ENCODE peak calls at places on chromosomes 1 and 21, in nine cellular contexts. P is H4; Z is stromal cell of bone marrow; Q is stimulated activated CD4-positive, alpha-beta T cell treated with anti-CD3 and anti-CD28 coated beads, Interleukin-1b, Interleukin-23, amount 100 ng/mL, for 4 hours; M is NCI-H2029; K is fibroblast of lung; H is EH; U is epithelial cell of prostate; V is H54. T is an unnamed sample.

GRCh38 chr21:42350899-42351543 is at the start of gene TFF2:
- DNase-seq in P (no peak), Z (no peak), Q (no peak), M (no peak), K (no peak), H (no peak), U (no peak), V (no peak), T (no peak)

GRCh38 chr1:100306735-100307313 is 40.8 kb downstream of the RTCA start:
- DNase-seq in P (no peak), Z (no peak), Q (no peak), M (no peak), K (no peak), H (no peak), U (no peak), V (no peak), T (no peak)

GRCh38 chr1:12052008-12052573 is 11.0 kb upstream of the TNFRSF8 start:
- DNase-seq in P (peak; percentile 75), Z (peak; percentile 83), Q (no peak), M (no peak), K (peak; percentile 85), H (peak; percentile 88), U (peak; percentile 34), V (peak; percentile 74), T (no peak)

GRCh38 chr1:101605878-101606277 is 369.1 kb downstream of the S1PR1 start:
- DNase-seq in P (no peak), Z (no peak), Q (no peak), M (no peak), K (no peak), H (no peak), U (no peak), V (no peak), T (no peak)

GRCh38 chr1:30768830-30769718 is 11.5 kb upstream of the LAPTM5 start:
- DNase-seq in P (no peak), Z (no peak), Q (no peak), M (no peak), K (no peak), H (peak; percentile 58), U (no peak), V (no peak), T (no peak)

GRCh38 chr1:230463326-230463725 is 37.2 kb upstream of the PGBD5 start:
- DNase-seq in P (no peak), Z (no peak), Q (no peak), M (no peak), K (no peak), H (no peak), U (peak; percentile 76), V (no peak), T (no peak)

GRCh38 chr1:164914208-164914607 is 355.2 kb downstream of the PBX1 start:
- DNase-seq in P (peak; percentile 42), Z (peak; percentile 1), Q (no peak), M (no peak), K (peak; percentile 79), H (peak; percentile 35), U (no peak), V (no peak), T (no peak)

GRCh38 chr1:91729621-91730348 is 156.2 kb downstream of the TGFBR3 start:
- DNase-seq in P (no peak), Z (no peak), Q (no peak), M (no peak), K (no peak), H (no peak), U (no peak), V (no peak), T (no peak)

GRCh38 chr1:61504840-61505239 is 220.1 kb downstream of the TM2D1 start:
- DNase-seq in P (peak; percentile 28), Z (no peak), Q (no peak), M (no peak), K (peak; percentile 28), H (peak; percentile 69), U (peak; percentile 64), V (no peak), T (no peak)

GRCh38 chr1:37255111-37255795 is 219.1 kb upstream of the ZC3H12A start:
- DNase-seq in P (no peak), Z (no peak), Q (no peak), M (no peak), K (no peak), H (no peak), U (no peak), V (no peak), T (no peak)

GRCh38 chr1:3073520-3074296 is 4.7 kb downstream of the PRDM16 start:
- DNase-seq in P (no peak), Z (no peak), Q (no peak), M (no peak), K (no peak), H (no peak), U (no peak), V (no peak), T (no peak)

GRCh38 chr1:244817415-244817894 is 18.0 kb upstream of the COX20 start:
- DNase-seq in P (no peak), Z (no peak), Q (no peak), M (no peak), K (no peak), H (no peak), U (no peak), V (no peak), T (no peak)

GRCh38 chr1:46026531-46026930 is 105.9 kb downstream of the PIK3R3 start:
- DNase-seq in P (no peak), Z (no peak), Q (no peak), M (no peak), K (peak; percentile 15), H (no peak), U (no peak), V (no peak), T (no peak)

GRCh38 chr1:168141986-168142385 is 5.3 kb upstream of the GPR161 start:
- DNase-seq in P (no peak), Z (no peak), Q (no peak), M (no peak), K (no peak), H (no peak), U (no peak), V (no peak), T (no peak)

GRCh38 chr1:37865348-37866119 is 6.1 kb upstream of the MTF1 start:
- DNase-seq in P (no peak), Z (peak; percentile 39), Q (no peak), M (no peak), K (peak; percentile 57), H (peak; percentile 33), U (peak; percentile 85), V (peak; percentile 70), T (no peak)

GRCh38 chr1:186790101-186790500 is 38.6 kb upstream of the PLA2G4A start:
- DNase-seq in P (no peak), Z (no peak), Q (no peak), M (no peak), K (no peak), H (no peak), U (no peak), V (no peak), T (no peak)

GRCh38 chr1:231957361-231957760 is 330.8 kb downstream of the DISC1 start:
- DNase-seq in P (no peak), Z (no peak), Q (no peak), M (no peak), K (no peak), H (peak; percentile 28), U (no peak), V (no peak), T (no peak)

GRCh38 chr1:3898994-3899775 is 887 bp downstream of the C1orf174 start:
- DNase-seq in P (no peak), Z (no peak), Q (no peak), M (no peak), K (no peak), H (no peak), U (no peak), V (peak; percentile 29), T (no peak)

GRCh38 chr1:211965108-211965805 is 70.1 kb downstream of the INTS7 start:
- DNase-seq in P (no peak), Z (no peak), Q (no peak), M (no peak), K (no peak), H (no peak), U (no peak), V (no peak), T (no peak)

GRCh38 chr1:6874298-6874697 is 89.0 kb downstream of the CAMTA1 start:
- DNase-seq in P (no peak), Z (no peak), Q (no peak), M (no peak), K (no peak), H (no peak), U (no peak), V (no peak), T (no peak)

GRCh38 chr1:207698822-207699483 is 52.9 kb upstream of the CD46 start:
- DNase-seq in P (peak; percentile 75), Z (peak; percentile 33), Q (no peak), M (peak; percentile 38), K (peak; percentile 67), H (peak; percentile 67), U (no peak), V (no peak), T (no peak)

GRCh38 chr1:43750083-43750482 is 42.7 kb downstream of the ST3GAL3 start:
- DNase-seq in P (peak; percentile 16), Z (no peak), Q (no peak), M (no peak), K (peak; percentile 27), H (no peak), U (no peak), V (no peak), T (no peak)

GRCh38 chr1:55402117-55402516 is 187.0 kb upstream of the USP24 start:
- DNase-seq in P (no peak), Z (peak; percentile 68), Q (no peak), M (no peak), K (peak; percentile 54), H (peak; percentile 91), U (no peak), V (peak; percentile 40), T (no peak)

GRCh38 chr1:170630977-170631376 is 33.0 kb upstream of the PRRX1 start:
- DNase-seq in P (no peak), Z (no peak), Q (no peak), M (no peak), K (no peak), H (no peak), U (no peak), V (no peak), T (no peak)

GRCh38 chr1:9371391-9371935 is 78.8 kb downstream of the SPSB1 start:
- DNase-seq in P (no peak), Z (peak; percentile 25), Q (no peak), M (no peak), K (peak; percentile 70), H (peak; percentile 87), U (no peak), V (no peak), T (no peak)

GRCh38 chr1:112713466-112714312 is 1.4 kb downstream of the PPM1J start:
- DNase-seq in P (no peak), Z (no peak), Q (no peak), M (no peak), K (no peak), H (no peak), U (no peak), V (no peak), T (no peak)

GRCh38 chr1:119626841-119627240 is 21.2 kb downstream of the ZNF697 start:
- DNase-seq in P (no peak), Z (peak; percentile 59), Q (no peak), M (no peak), K (peak; percentile 76), H (peak; percentile 83), U (no peak), V (no peak), T (no peak)

GRCh38 chr1:214008791-214009612 is 21.2 kb downstream of the PROX1 start:
- DNase-seq in P (no peak), Z (no peak), Q (no peak), M (no peak), K (no peak), H (no peak), U (no peak), V (no peak), T (no peak)

GRCh38 chr1:50208296-50208695 is 99.6 kb downstream of the ELAVL4 start:
- DNase-seq in P (no peak), Z (no peak), Q (no peak), M (no peak), K (no peak), H (no peak), U (no peak), V (no peak), T (no peak)

GRCh38 chr1:72284398-72285073 is 2.2 kb upstream of the NEGR1 start:
- DNase-seq in P (peak; percentile 51), Z (peak; percentile 84), Q (no peak), M (peak; percentile 53), K (peak; percentile 79), H (peak; percentile 98), U (peak; percentile 83), V (peak; percentile 8), T (no peak)

GRCh38 chr21:30831194-30831765 is 1.7 kb upstream of the KRTAP7-1 start:
- DNase-seq in P (peak; percentile 15), Z (no peak), Q (peak; percentile 8), M (peak; percentile 2), K (no peak), H (no peak), U (no peak), V (no peak), T (no peak)

T was measured in memory B cell.